ENCODE peak calls at places on chromosomes 4 and X, in four cellular contexts. S is A549, C is mesendoderm, F is DND-41. X is an unnamed sample.

GRCh38 chr4:17476811-17477210 is 35.1 kb downstream of the QDPR start:
- DNase-seq in S (no peak), C (no peak), F (no peak), X (no peak)

GRCh38 chrX:39848900-39849299 is 248.9 kb downstream of the BCOR start:
- DNase-seq in S (no peak), C (no peak), F (no peak), X (no peak)

GRCh38 chr4:130127297-130127696 is 1031.3 kb downstream of the C4orf33 start:
- DNase-seq in S (no peak), C (no peak), F (no peak), X (no peak)

GRCh38 chr4:3368841-3369760 is 72.7 kb upstream of the HGFAC start:
- DNase-seq in S (no peak), C (peak; percentile 18), F (no peak), X (no peak)

GRCh38 chrX:56765816-56766553 is 36.9 kb downstream of the NBDY start:
- DNase-seq in S (no peak), C (no peak), F (no peak), X (no peak)

GRCh38 chr4:98778206-98778605 is 119.8 kb upstream of the TSPAN5 start:
- DNase-seq in S (peak; percentile 55), C (no peak), F (no peak), X (no peak)

GRCh38 chrX:55088795-55089489 is at the start of gene PAGE2:
- DNase-seq in S (no peak), C (no peak), F (no peak), X (no peak)

GRCh38 chr4:19278665-19279064 is 973.0 kb upstream of the SLIT2 start:
- DNase-seq in S (no peak), C (no peak), F (no peak), X (no peak)

GRCh38 chr4:44563496-44563895 is 87.9 kb downstream of the YIPF7 start:
- DNase-seq in S (no peak), C (no peak), F (no peak), X (no peak)

GRCh38 chr4:124483043-124483906 is 229.3 kb downstream of the ANKRD50 start:
- DNase-seq in S (no peak), C (peak; percentile 94), F (no peak), X (no peak)

GRCh38 chr4:84167579-84167978 is 331.5 kb downstream of the NKX6-1 start:
- DNase-seq in S (no peak), C (peak; percentile 87), F (peak; percentile 5), X (no peak)

GRCh38 chrX:123201720-123202119 is 17.6 kb downstream of the GRIA3 start:
- DNase-seq in S (no peak), C (no peak), F (no peak), X (no peak)

GRCh38 chr4:58093352-58093751 is 983.2 kb upstream of the IGFBP7 start:
- DNase-seq in S (no peak), C (peak; percentile 32), F (no peak), X (no peak)

GRCh38 chrX:101051549-101052302 is at the start of gene TRMT2B:
- DNase-seq in S (peak; percentile 84), C (peak; percentile 88), F (peak; percentile 86), X (peak; percentile 71)

GRCh38 chrX:64447207-64447606 is 52.0 kb upstream of the MTMR8 start:
- DNase-seq in S (no peak), C (no peak), F (no peak), X (no peak)

GRCh38 chrX:87805829-87806490 is 288.4 kb downstream of the KLHL4 start:
- DNase-seq in S (no peak), C (peak; percentile 75), F (no peak), X (no peak)

GRCh38 chr4:133402616-133403015 is 253.5 kb downstream of the PCDH10 start:
- DNase-seq in S (no peak), C (peak; percentile 53), F (no peak), X (no peak)

GRCh38 chr4:83616252-83616651 is 80.3 kb downstream of the GPAT3 start:
- DNase-seq in S (no peak), C (peak; percentile 3), F (no peak), X (no peak)

GRCh38 chr4:15853345-15853744 is 75.2 kb downstream of the CD38 start:
- DNase-seq in S (no peak), C (no peak), F (no peak), X (no peak)

GRCh38 chr4:121696140-121696640 is 590 bp downstream of the ANXA5 start:
- DNase-seq in S (no peak), C (peak; percentile 57), F (no peak), X (peak; percentile 71)

GRCh38 chr4:31946456-31946855 is 1226.3 kb downstream of the PCDH7 start:
- DNase-seq in S (no peak), C (no peak), F (no peak), X (no peak)

GRCh38 chr4:124938836-124939235 is 226.3 kb upstream of the ANKRD50 start:
- DNase-seq in S (no peak), C (no peak), F (no peak), X (no peak)

GRCh38 chrX:101759000-101759399 is 99.3 kb upstream of the ARMCX2 start:
- DNase-seq in S (peak; percentile 1), C (peak; percentile 92), F (peak; percentile 20), X (peak; percentile 23)

GRCh38 chr4:173009129-173009823 is 159.3 kb upstream of the GALNT7 start:
- DNase-seq in S (no peak), C (no peak), F (no peak), X (no peak)

GRCh38 chr4:165537028-165537648 is 158.3 kb downstream of the CPE start:
- DNase-seq in S (peak; percentile 13), C (peak; percentile 54), F (no peak), X (peak; percentile 40)

GRCh38 chr4:88533937-88534750 is 10.6 kb upstream of the PYURF start:
- DNase-seq in S (no peak), C (peak; percentile 63), F (no peak), X (no peak)

GRCh38 chr4:121243476-121243875 is 79.4 kb upstream of the TNIP3 start:
- DNase-seq in S (no peak), C (no peak), F (no peak), X (no peak)

GRCh38 chr4:155722816-155723499 is 35.9 kb upstream of the GUCY1B1 start:
- DNase-seq in S (no peak), C (peak; percentile 7), F (no peak), X (no peak)

GRCh38 chr4:2811830-2812599 is 19.1 kb downstream of the SH3BP2 start:
- DNase-seq in S (no peak), C (peak; percentile 76), F (peak; percentile 85), X (peak; percentile 59)

GRCh38 chr4:122700178-122700725 is 32.3 kb upstream of the BBS12 start:
- DNase-seq in S (no peak), C (peak; percentile 38), F (no peak), X (no peak)

GRCh38 chr4:102620697-102621497 is 119.7 kb downstream of the NFKB1 start:
- DNase-seq in S (peak; percentile 62), C (peak; percentile 74), F (peak; percentile 24), X (peak; percentile 44)

GRCh38 chr4:2792396-2792710 is 532 bp upstream of the SH3BP2 start:
- DNase-seq in S (no peak), C (no peak), F (no peak), X (no peak)

GRCh38 chr4:57114973-57115372 is 4.8 kb upstream of the IGFBP7 start:
- DNase-seq in S (no peak), C (no peak), F (no peak), X (no peak)

GRCh38 chr4:4614925-4615678 is 73.3 kb upstream of the STX18 start:
- DNase-seq in S (no peak), C (no peak), F (no peak), X (no peak)

GRCh38 chrX:48956728-48957414 is 536 bp downstream of the OTUD5 start:
- DNase-seq in S (no peak), C (no peak), F (peak; percentile 25), X (peak; percentile 46)

GRCh38 chrX:68994135-68994882 is 165.5 kb downstream of the EFNB1 start:
- DNase-seq in S (no peak), C (no peak), F (no peak), X (no peak)
- H3K4me1 ChIP-seq in S (no peaks in the 10 kb centered on the region), C (peaks cover 4% of the 10 kb centered on the region), F (no peaks in the 10 kb centered on the region), X (no peaks in the 10 kb centered on the region)

GRCh38 chr4:26028793-26029511 is 114.9 kb downstream of the SMIM20 start:
- DNase-seq in S (no peak), C (peak; percentile 88), F (no peak), X (peak; percentile 36)
- H3K4me1 ChIP-seq in S (no peaks in the 10 kb centered on the region), C (peaks cover 9% of the 10 kb centered on the region), F (no peaks in the 10 kb centered on the region), X (peaks cover 4% of the 10 kb centered on the region)

DNA sequence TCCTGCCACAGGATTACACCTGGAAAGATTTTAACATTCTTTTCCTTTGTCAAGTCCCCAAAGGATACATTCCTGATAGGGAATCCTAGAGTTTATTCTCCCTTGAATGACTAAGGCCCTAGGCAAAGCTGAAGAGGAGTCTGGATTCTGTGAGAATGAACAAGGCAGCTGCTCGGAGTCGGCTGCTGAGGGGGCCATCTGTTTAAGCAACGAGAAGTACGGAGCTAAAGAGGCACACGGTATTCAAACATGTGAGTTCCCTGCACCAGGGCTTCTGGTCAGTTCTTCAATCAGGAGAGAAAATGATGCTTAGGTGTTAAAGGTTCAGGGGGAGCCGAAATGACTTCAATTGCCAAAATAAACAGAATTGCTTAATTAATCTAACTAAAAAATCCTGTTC is 97.6 kb downstream of the MGST2 start:
- DNase-seq in S (no peak), C (peak; percentile 55), F (no peak), X (no peak)
- H3K4me1 ChIP-seq in S (no peaks in the 10 kb centered on the region), C (peaks cover 2% of the 10 kb centered on the region), F (no peaks in the 10 kb centered on the region), X (no peaks in the 10 kb centered on the region)

DNA sequence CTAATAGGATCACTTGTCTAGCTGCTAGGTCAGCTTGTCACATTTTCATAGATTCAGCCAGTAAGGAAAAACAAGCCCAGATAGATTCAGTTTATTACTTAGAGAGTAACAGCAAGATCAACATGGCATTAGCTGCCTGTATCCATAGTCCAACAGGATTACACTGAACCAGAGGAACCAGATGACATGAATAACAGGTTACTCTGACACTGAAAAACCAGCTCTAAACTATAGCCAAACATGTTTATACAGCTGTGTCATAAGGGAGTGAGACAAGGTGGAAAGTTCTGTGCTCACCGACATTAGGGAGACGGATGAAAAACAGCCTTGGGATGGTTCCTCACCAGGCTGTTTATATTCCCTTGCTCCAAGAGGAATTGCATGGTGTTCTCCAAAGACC is 102.9 kb upstream of the EOLA2 start:
- DNase-seq in S (no peak), C (no peak), F (no peak), X (no peak)
- H3K4me1 ChIP-seq in S (peaks cover 31% of the 10 kb centered on the region), C (no peaks in the 10 kb centered on the region), F (no peaks in the 10 kb centered on the region), X (no peaks in the 10 kb centered on the region)

X was measured in CD4-positive, CD25-positive, alpha-beta regulatory T cell.